ENCODE peak calls at places on chromosomes 12 and 14, in seven cellular contexts. I is stomach, S is transverse colon, O is sigmoid colon, U is endothelial cell of umbilical vein, Z is HCT116, D is Panc1. X is an unnamed sample.

GRCh38 chr14:68473050-68473449 is 319.8 kb downstream of the ZFP36L1 start:
- DNase-seq in I (peak), S (no peak), O (no peak), U (no peak), Z (no peak), D (no peak), X (peak)

GRCh38 chr14:70655110-70655826 is 13.6 kb downstream of the TTC9 start:
- DNase-seq in I (peak), S (peak), O (no peak), U (peak), Z (no peak), D (no peak), X (no peak)

GRCh38 chr12:13358391-13358905 is 161.9 kb downstream of the EMP1 start:
- DNase-seq in I (no peak), S (no peak), O (no peak), U (no peak), Z (no peak), D (no peak), X (peak)

GRCh38 chr12:77575376-77575775 is 255.3 kb upstream of the NAV3 start:
- DNase-seq in I (no peak), S (no peak), O (no peak), U (no peak), Z (no peak), D (no peak), X (no peak)

GRCh38 chr14:71730471-71730870 is 201.8 kb upstream of the RGS6 start:
- DNase-seq in I (no peak), S (no peak), O (no peak), U (no peak), Z (no peak), D (no peak), X (no peak)

GRCh38 chr12:32183646-32184045 is 77.0 kb downstream of the BICD1 start:
- DNase-seq in I (no peak), S (no peak), O (no peak), U (peak), Z (no peak), D (no peak), X (no peak)

GRCh38 chr12:2803635-2804380 is 8.7 kb upstream of the ITFG2 start:
- DNase-seq in I (no peak), S (no peak), O (no peak), U (no peak), Z (no peak), D (no peak), X (no peak)

GRCh38 chr14:20494935-20495766 is 10.2 kb upstream of the RNASE10 start:
- DNase-seq in I (no peak), S (no peak), O (no peak), U (peak), Z (peak), D (no peak), X (no peak)

GRCh38 chr12:5525783-5526367 is 94.0 kb downstream of the NTF3 start:
- DNase-seq in I (no peak), S (no peak), O (no peak), U (no peak), Z (no peak), D (no peak), X (peak)

GRCh38 chr12:91355150-91356006 is 172.8 kb upstream of the DCN start:
- DNase-seq in I (peak), S (peak), O (peak), U (peak), Z (peak), D (peak), X (no peak)

GRCh38 chr14:38257500-38257899 is 1.6 kb upstream of the CLEC14A start:
- DNase-seq in I (no peak), S (no peak), O (no peak), U (peak), Z (no peak), D (no peak), X (no peak)

GRCh38 chr12:96585977-96586376 is 96.6 kb downstream of the CFAP54 start:
- DNase-seq in I (no peak), S (no peak), O (no peak), U (no peak), Z (no peak), D (no peak), X (no peak)

GRCh38 chr14:37819155-37820015 is 224.0 kb downstream of the TTC6 start:
- DNase-seq in I (no peak), S (no peak), O (no peak), U (no peak), Z (no peak), D (no peak), X (no peak)

GRCh38 chr12:88947486-88948043 is 367.3 kb upstream of the KITLG start:
- DNase-seq in I (no peak), S (no peak), O (no peak), U (no peak), Z (no peak), D (no peak), X (no peak)

GRCh38 chr12:105214670-105215375 is 21.2 kb downstream of the APPL2 start:
- DNase-seq in I (peak), S (peak), O (no peak), U (peak), Z (no peak), D (no peak), X (no peak)

GRCh38 chr14:29243355-29243754 is 476.8 kb downstream of the FOXG1 start:
- DNase-seq in I (no peak), S (no peak), O (no peak), U (peak), Z (no peak), D (no peak), X (no peak)

GRCh38 chr14:86714575-86714974 is 1184.6 kb downstream of the FLRT2 start:
- DNase-seq in I (no peak), S (no peak), O (no peak), U (no peak), Z (no peak), D (no peak), X (no peak)

GRCh38 chr14:31998220-31998559 is 78.9 kb upstream of the ARHGAP5 start:
- DNase-seq in I (no peak), S (no peak), O (no peak), U (no peak), Z (no peak), D (no peak), X (no peak)

GRCh38 chr12:104080764-104081163 is 16.4 kb downstream of the HCFC2 start:
- DNase-seq in I (no peak), S (no peak), O (no peak), U (no peak), Z (no peak), D (no peak), X (no peak)

DNA sequence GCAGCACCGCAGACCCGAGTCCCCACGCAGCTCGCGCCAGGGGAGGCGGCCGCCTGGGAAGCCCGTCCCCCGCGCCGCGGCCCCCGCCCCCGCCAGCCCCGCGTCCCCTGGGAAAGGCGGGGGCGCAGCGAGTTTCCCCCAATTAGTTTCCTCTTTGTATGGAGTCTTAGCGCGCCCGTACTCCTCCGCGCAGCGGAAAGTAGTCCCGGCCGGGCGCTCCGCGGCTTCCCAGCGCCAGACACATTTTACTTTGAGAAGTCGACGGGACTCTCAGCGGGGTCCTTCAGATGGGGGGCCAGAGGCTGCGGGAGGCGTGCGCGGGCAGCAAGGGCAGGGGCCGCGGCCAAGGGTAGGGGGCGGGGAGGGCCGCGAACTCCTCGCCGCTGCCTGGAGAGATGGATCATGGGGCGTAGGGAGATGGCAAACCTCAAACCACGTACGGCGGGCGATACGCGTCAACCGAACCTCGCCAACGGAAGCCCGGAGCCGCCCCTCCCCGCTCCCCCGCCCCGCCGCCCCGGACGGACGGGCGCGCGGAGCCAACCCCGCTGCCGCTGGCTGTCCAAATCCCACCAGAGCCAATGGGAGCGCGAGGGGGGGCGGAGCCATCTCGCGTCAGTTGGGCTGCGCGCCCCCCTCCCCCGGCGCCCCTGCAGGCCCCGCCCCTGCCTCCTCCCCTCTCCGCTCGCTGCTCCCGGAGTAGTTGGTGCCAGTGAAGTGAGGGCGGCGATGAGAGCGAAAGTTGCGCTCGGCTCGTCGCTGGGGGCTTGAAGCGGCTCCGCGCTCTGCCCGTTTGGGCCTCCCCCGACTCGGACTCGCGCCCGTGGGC is at the start of gene RCOR1:
- DNase-seq in I (peak), S (peak), O (peak), U (peak), Z (peak), D (peak), X (peak)
- TF ChIP-seq POLR2AphosphoS5 in I (peak), S (peak), O (peak), U (peak), Z (peak), D (peak), X (peak)

GRCh38 chr12:122127839-122128238 is 46.2 kb downstream of the IL31 start:
- DNase-seq in I (no peak), S (no peak), O (no peak), U (no peak), Z (no peak), D (no peak), X (no peak)

GRCh38 chr12:122128481-122128880 is 45.5 kb downstream of the IL31 start:
- DNase-seq in I (no peak), S (no peak), O (no peak), U (no peak), Z (no peak), D (no peak), X (no peak)

GRCh38 chr12:122125452-122126341 is 47.1 kb downstream of the MLXIP start:
- DNase-seq in I (no peak), S (no peak), O (peak), U (no peak), Z (no peak), D (no peak), X (no peak)

GRCh38 chr12:122126342-122126635 is 47.7 kb downstream of the IL31 start:
- DNase-seq in I (no peak), S (no peak), O (no peak), U (no peak), Z (no peak), D (no peak), X (no peak)

GRCh38 chr12:122126713-122127597 is 47.1 kb downstream of the IL31 start:
- DNase-seq in I (peak), S (no peak), O (no peak), U (no peak), Z (no peak), D (no peak), X (no peak)
- TF ChIP-seq CTCF in I (no peak), S (no peak), O (peak), U (no peak), Z (no peak), D (peak), X (peak)

GRCh38 chr12:22046090-22046967 is at the start of gene CMAS:
- DNase-seq in I (peak), S (peak), O (peak), U (peak), Z (peak), D (no peak), X (peak)
- TF ChIP-seq POLR2AphosphoS5 in I (peak), S (peak), O (peak), U (peak), Z (peak), D (peak), X (peak)

GRCh38 chr14:36222952-36223468 is 46.5 kb upstream of the PTCSC3 start:
- DNase-seq in I (no peak), S (no peak), O (no peak), U (no peak), Z (no peak), D (no peak), X (no peak)

GRCh38 chr14:36223558-36223957 is 47.0 kb upstream of the PTCSC3 start:
- DNase-seq in I (no peak), S (no peak), O (no peak), U (no peak), Z (no peak), D (no peak), X (no peak)

GRCh38 chr14:36222337-36222736 is 45.8 kb upstream of the PTCSC3 start:
- DNase-seq in I (no peak), S (no peak), O (no peak), U (no peak), Z (no peak), D (no peak), X (no peak)

GRCh38 chr14:36224176-36224575 is 47.7 kb upstream of the PTCSC3 start:
- DNase-seq in I (no peak), S (no peak), O (no peak), U (no peak), Z (no peak), D (no peak), X (no peak)

DNA sequence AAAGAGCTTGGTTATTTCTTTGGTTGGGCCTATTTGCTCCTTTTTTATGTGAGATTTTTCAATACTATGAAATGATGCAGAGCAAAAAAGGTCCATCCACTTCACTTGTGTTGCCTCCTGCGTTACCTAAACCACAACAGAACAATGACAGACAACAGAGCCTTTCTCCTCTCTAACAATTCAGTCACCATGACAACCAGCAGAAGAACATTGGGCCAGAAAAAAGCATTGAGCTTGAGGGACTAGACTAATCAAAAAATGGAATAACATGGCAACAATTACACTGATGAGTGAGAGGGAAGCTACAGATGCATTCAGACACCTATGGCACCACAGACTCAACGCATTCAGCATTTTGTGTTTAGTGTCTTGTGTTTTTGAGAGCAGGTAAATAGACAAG is 44.6 kb upstream of the PTCSC3 start:
- DNase-seq in I (no peak), S (no peak), O (no peak), U (no peak), Z (no peak), D (no peak), X (no peak)
- TF ChIP-seq CTCF in I (no peak), S (no peak), O (no peak), U (no peak), Z (no peak), D (no peak), X (no peak)

DNA sequence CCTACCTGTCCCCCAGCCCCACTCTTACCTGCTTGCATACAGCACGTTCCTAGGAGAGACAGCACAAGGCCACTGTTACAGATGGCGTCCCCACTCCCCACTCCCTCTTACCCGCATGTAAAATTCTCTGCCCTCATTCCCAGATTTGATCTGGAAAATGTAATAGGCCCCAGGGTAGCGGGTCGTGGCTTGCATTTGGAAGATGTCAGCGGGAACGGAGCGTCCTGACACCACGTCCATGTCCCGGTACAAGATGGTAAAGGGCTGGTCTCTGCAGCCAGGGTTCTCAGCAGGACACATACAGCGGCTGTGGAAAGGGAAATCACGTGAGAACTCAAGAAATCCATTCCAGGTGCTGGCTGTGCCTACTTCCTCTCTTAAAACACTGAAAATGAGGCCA is 10.0 kb upstream of the TC2N start:
- DNase-seq in I (no peak), S (no peak), O (no peak), U (no peak), Z (no peak), D (no peak), X (no peak)
- TF ChIP-seq POLR2AphosphoS5 in I (no peak), S (no peak), O (no peak), U (no peak), Z (no peak), D (no peak), X (no peak)

DNA sequence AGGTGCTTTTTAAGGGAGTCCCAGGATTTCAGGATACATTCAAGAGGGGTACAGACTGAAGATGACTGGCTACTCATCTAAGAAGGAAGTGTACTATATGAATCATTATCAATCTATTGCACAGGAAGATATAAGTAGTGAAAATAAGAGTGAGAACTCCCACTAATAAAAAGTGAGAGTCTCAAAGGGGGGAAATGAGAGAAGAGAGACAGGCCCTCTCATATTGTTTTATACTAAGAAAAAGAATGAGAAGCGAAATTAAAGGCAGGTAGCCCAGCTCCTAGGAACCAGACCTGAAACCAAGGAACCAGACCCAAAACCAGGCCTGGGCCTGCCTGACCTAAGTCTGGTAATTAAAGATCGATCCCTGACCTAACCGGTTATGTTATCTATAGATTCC is 54.6 kb downstream of the TESPA1 start:
- DNase-seq in I (no peak), S (no peak), O (no peak), U (no peak), Z (no peak), D (no peak), X (no peak)
- TF ChIP-seq CTCF in I (no peak), S (no peak), O (no peak), U (no peak), Z (no peak), D (no peak), X (no peak)

GRCh38 chr12:111828338-111828979 is 13.6 kb upstream of the MAPKAPK5 start:
- DNase-seq in I (no peak), S (no peak), O (no peak), U (no peak), Z (no peak), D (no peak), X (no peak)

GRCh38 chr12:111825509-111825908 is 16.5 kb upstream of the MAPKAPK5 start:
- DNase-seq in I (no peak), S (no peak), O (no peak), U (no peak), Z (no peak), D (no peak), X (no peak)

GRCh38 chr12:111826982-111827381 is 15.0 kb upstream of the MAPKAPK5 start:
- DNase-seq in I (no peak), S (no peak), O (no peak), U (no peak), Z (no peak), D (no peak), X (no peak)

GRCh38 chr12:111827916-111828315 is 14.1 kb upstream of the MAPKAPK5 start:
- DNase-seq in I (no peak), S (no peak), O (no peak), U (no peak), Z (no peak), D (no peak), X (no peak)

GRCh38 chr12:111826316-111826715 is 15.7 kb upstream of the MAPKAPK5 start:
- DNase-seq in I (no peak), S (no peak), O (no peak), U (no peak), Z (no peak), D (no peak), X (no peak)
- TF ChIP-seq POLR2AphosphoS5 in I (no peak), S (no peak), O (no peak), U (no peak), Z (no peak), D (no peak), X (no peak)

DNA sequence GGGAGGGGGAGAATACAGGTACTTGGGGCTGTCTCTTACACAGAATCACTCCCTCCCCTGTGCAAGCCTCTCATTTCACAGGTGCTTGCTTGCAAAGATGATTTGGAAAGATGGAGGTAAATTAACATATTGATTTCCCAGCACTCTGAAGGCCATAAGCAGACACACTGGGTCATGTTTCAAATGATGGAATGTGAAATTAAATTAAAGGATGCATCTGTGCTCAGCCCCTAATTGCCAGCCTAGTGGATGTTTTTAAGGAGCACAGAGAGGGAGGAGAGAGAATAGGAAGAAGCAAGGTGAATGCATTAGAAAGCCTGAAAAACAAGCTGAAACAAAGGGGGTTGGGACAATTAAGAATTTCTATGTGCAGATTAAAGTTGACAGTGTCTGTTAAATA is 96.0 kb upstream of the GRIP1 start:
- DNase-seq in I (no peak), S (no peak), O (no peak), U (no peak), Z (no peak), D (no peak), X (no peak)
- TF ChIP-seq CTCF in I (no peak), S (no peak), O (no peak), U (no peak), Z (no peak), D (no peak), X (no peak)

GRCh38 chr14:78605065-78605762 is 435.0 kb downstream of the NRXN3 start:
- DNase-seq in I (no peak), S (no peak), O (no peak), U (no peak), Z (no peak), D (no peak), X (no peak)
- TF ChIP-seq POLR2AphosphoS5 in I (no peak), S (no peak), O (no peak), U (no peak), Z (no peak), D (no peak), X (no peak)